ENCODE peak calls at places on chromosomes 6 and 20, in six cellular contexts. Q is IMR-90, X is transverse colon, A is PC-9, N is lower lobe of right lung, H is foreskin fibroblast. S is an unnamed sample.

GRCh38 chr6:396126-396520 is 4.6 kb downstream of the IRF4 start:
- DNase-seq in H (no peak), A (no peak), Q (no peak), X (no peak), N (no peak), S (no peak)

GRCh38 chr6:160520043-160520904 is 143.8 kb downstream of the LPA start:
- DNase-seq in N (peak), A (peak), Q (peak), X (peak), H (peak), S (peak)

GRCh38 chr20:31945790-31946189 is 6.1 kb downstream of the PDRG1 start:
- DNase-seq in A (no peak), Q (no peak), H (no peak), X (no peak), N (no peak), S (no peak)

GRCh38 chr20:39823239-39823638 is 861.1 kb downstream of the DHX35 start:
- DNase-seq in X (no peak), N (no peak), Q (peak), H (peak), A (no peak), S (no peak)

GRCh38 chr6:117275205-117275604 is 9.8 kb downstream of the VGLL2 start:
- DNase-seq in N (no peak), Q (no peak), A (no peak), H (no peak), X (no peak), S (no peak)

GRCh38 chr20:63446174-63447024 is 26.1 kb downstream of the KCNQ2 start:
- DNase-seq in H (no peak), N (no peak), X (no peak), A (no peak), Q (no peak), S (no peak)

GRCh38 chr6:37033255-37033654 is 27.8 kb downstream of the FGD2 start:
- DNase-seq in A (no peak), X (no peak), H (no peak), Q (peak), N (peak), S (peak)

GRCh38 chr6:108161724-108162282 is 4.0 kb upstream of the NR2E1 start:
- DNase-seq in N (no peak), X (no peak), Q (no peak), A (no peak), H (no peak), S (no peak)

GRCh38 chr20:17664025-17664638 is 17.9 kb downstream of the RRBP1 start:
- DNase-seq in N (no peak), A (no peak), Q (no peak), X (peak), H (no peak), S (no peak)

GRCh38 chr20:6679086-6679485 is 88.4 kb upstream of the BMP2 start:
- DNase-seq in X (no peak), N (no peak), H (no peak), Q (no peak), A (no peak), S (no peak)
- TF ChIP-seq CTCF in X (no peak), N (no peak), H (no peak), Q (no peak), A (no peak), S (no peak)

GRCh38 chr6:4912559-4912958 is 91.3 kb downstream of the RPP40 start:
- DNase-seq in X (no peak), N (no peak), H (no peak), A (no peak), Q (no peak), S (no peak)
- TF ChIP-seq CTCF in X (no peak), N (no peak), H (no peak), A (no peak), Q (no peak), S (no peak)

DNA sequence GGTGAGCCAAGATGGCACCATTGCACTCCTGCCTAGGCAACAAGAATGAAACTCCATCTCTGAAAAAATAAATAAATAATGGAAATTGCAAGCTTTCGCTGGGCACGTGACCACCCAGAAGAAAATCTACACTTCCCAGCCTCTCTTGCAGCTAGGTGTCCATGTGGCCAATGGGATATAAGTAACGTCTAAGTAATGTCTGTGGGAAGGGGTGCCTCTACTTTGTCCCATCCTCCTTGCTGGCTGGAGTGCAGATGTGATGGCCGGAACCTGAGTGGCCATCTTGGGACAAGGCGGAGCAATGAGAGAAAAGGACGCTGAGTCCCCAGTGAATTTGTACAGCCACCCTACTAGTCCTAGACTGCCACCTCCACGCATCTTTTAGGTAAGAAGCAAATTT is 99.8 kb upstream of the PTPN1 start:
- DNase-seq in H (no peak), X (no peak), Q (no peak), A (no peak), N (no peak), S (no peak)
- TF ChIP-seq CTCF in H (no peak), X (no peak), Q (no peak), A (no peak), N (no peak), S (no peak)

DNA sequence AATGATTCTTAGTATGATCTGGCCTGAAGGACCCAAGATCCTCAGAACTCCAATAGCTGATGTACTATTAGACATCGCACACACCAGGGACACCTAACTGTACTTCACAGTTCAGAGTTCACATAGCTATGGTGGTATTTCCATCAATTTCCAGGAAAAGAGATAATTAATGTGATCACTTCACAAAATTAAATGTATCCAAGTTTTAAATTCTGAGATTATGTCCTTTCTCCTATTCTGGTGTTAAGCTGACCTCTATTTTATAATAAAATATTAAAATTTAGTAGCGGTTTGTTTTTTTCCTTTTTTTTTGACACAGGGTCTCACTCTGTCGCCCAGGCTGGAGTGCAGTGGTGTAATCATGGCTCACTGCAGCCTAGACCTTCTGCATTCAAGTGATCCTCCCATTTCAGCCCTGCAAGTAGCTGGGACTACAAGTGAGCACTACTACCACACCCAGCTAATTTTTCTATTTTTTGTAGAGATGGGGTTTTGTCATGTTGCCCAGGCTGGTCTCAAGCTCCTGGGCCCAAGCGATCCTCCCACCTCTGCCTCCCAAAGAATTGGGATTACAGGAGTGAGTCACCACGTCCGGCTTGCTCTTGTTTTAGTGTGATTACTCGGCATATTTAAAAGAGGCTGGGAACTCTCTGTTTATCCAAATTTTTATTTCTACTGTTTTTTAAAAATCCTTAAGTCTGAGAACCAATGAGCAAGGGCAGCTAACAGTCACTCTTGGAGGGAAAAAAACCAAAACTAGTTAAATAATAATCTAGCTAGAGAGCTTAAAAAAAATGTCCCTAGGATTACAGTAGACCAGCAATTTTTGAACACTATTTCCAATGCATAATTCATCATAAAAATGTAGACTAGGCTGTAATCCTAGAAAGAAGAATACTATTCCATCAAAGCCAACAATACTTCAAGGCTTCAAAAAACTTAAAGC is 16.0 kb downstream of the KIF13A start:
- DNase-seq in N (no peak), Q (peak), H (peak), X (no peak), A (peak), S (no peak)
- TF ChIP-seq CTCF in N (no peak), Q (no peak), H (no peak), X (no peak), A (no peak), S (no peak)

GRCh38 chr20:7161690-7162089 is 394.2 kb downstream of the BMP2 start:
- DNase-seq in N (no peak), Q (no peak), A (no peak), H (no peak), X (peak), S (no peak)
- TF ChIP-seq CTCF in N (peak), Q (no peak), A (peak), H (peak), X (peak), S (no peak)

DNA sequence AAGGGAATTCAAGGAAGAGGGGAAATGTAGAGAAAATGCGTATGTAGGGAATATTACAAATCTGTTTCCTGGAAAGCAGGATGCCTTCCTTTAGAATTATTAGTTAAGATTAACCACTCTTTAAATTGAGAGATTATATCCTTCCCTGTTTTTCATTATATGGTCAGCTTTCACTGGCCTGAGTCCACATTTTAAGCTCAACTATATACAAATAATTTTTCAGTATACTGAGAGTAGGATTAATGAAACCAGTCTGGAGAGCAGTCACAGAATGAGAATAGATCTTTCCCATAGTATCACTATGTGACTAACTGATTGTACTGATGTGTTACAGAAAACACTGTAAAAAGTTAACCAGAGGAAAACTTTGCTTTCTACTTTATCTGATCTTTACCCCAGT is 306.3 kb downstream of the LAMA2 start:
- DNase-seq in X (no peak), Q (no peak), A (no peak), N (no peak), H (no peak), S (no peak)
- TF ChIP-seq CTCF in X (no peak), Q (no peak), A (no peak), N (no peak), H (no peak), S (no peak)

GRCh38 chr20:58028123-58028522 is 200.3 kb downstream of the ANKRD60 start:
- DNase-seq in X (peak), Q (no peak), N (no peak), A (no peak), H (no peak), S (no peak)
- TF ChIP-seq CTCF in X (no peak), Q (no peak), N (peak), A (no peak), H (peak), S (peak)

GRCh38 chr6:31529329-31530150 is 778 bp downstream of the MCCD1 start:
- DNase-seq in H (no peak), A (no peak), N (no peak), Q (no peak), X (no peak), S (no peak)

GRCh38 chr6:31531771-31532643 is 3.2 kb downstream of the MCCD1 start:
- DNase-seq in H (no peak), N (no peak), A (no peak), Q (no peak), X (no peak), S (no peak)

GRCh38 chr6:31528821-31529328 is at the start of gene MCCD1:
- DNase-seq in N (no peak), Q (no peak), A (no peak), X (no peak), H (no peak), S (no peak)

GRCh38 chr6:31531162-31531561 is 2.4 kb downstream of the MCCD1 start:
- DNase-seq in H (no peak), A (no peak), X (no peak), N (no peak), Q (no peak), S (no peak)

GRCh38 chr6:31530659-31531058 is 1.9 kb downstream of the MCCD1 start:
- DNase-seq in X (no peak), A (no peak), H (no peak), Q (no peak), N (no peak), S (no peak)
- TF ChIP-seq CTCF in X (no peak), A (no peak), H (no peak), Q (no peak), N (no peak), S (no peak)

S was measured in CD14-positive monocyte.